ENCODE peak calls at places on chromosomes 4 and X, in four cellular contexts. One of them, this sample, is unnamed.

GRCh38 chr4:147019061-147019460 is 73.4 kb upstream of the TTC29 start:
- DNase-seq in NCI-H2029: no peak
- DNase-seq in GM20000: peak
- DNase-seq in stimulated activated CD8-positive, alpha-beta memory T cell treated with anti-CD3 and anti-CD28 coated beads, Interleukin-7, amount 100 ng/mL, for 1 hour: peak
- DNase-seq in this sample: peak

GRCh38 chr4:139084425-139085093 is 69.0 kb downstream of the NOCT start:
- DNase-seq in stimulated activated CD8-positive, alpha-beta memory T cell treated with anti-CD3 and anti-CD28 coated beads, Interleukin-7, amount 100 ng/mL, for 1 hour: no peak
- DNase-seq in NCI-H2029: peak
- DNase-seq in GM20000: no peak
- DNase-seq in this sample: peak

GRCh38 chr4:152073738-152074137 is 312.9 kb upstream of the GATB start:
- DNase-seq in GM20000: no peak
- DNase-seq in NCI-H2029: no peak
- DNase-seq in stimulated activated CD8-positive, alpha-beta memory T cell treated with anti-CD3 and anti-CD28 coated beads, Interleukin-7, amount 100 ng/mL, for 1 hour: no peak
- DNase-seq in this sample: no peak

GRCh38 chr4:108030332-108030731 is 40.6 kb downstream of the HADH start:
- DNase-seq in GM20000: peak
- DNase-seq in stimulated activated CD8-positive, alpha-beta memory T cell treated with anti-CD3 and anti-CD28 coated beads, Interleukin-7, amount 100 ng/mL, for 1 hour: peak
- DNase-seq in NCI-H2029: no peak
- DNase-seq in this sample: peak

GRCh38 chrX:150476183-150476699 is 92.2 kb upstream of the MTM1 start:
- DNase-seq in GM20000: no peak
- DNase-seq in stimulated activated CD8-positive, alpha-beta memory T cell treated with anti-CD3 and anti-CD28 coated beads, Interleukin-7, amount 100 ng/mL, for 1 hour: no peak
- DNase-seq in NCI-H2029: peak
- DNase-seq in this sample: no peak

GRCh38 chr4:77797239-77797638 is 21.9 kb downstream of the CNOT6L start:
- DNase-seq in GM20000: no peak
- DNase-seq in stimulated activated CD8-positive, alpha-beta memory T cell treated with anti-CD3 and anti-CD28 coated beads, Interleukin-7, amount 100 ng/mL, for 1 hour: no peak
- DNase-seq in NCI-H2029: no peak
- DNase-seq in this sample: no peak

GRCh38 chr4:88866862-88867550 is 169.4 kb upstream of the NAP1L5 start:
- DNase-seq in stimulated activated CD8-positive, alpha-beta memory T cell treated with anti-CD3 and anti-CD28 coated beads, Interleukin-7, amount 100 ng/mL, for 1 hour: no peak
- DNase-seq in NCI-H2029: peak
- DNase-seq in GM20000: no peak
- DNase-seq in this sample: peak

GRCh38 chr4:103443324-103443723 is 245.2 kb upstream of the CENPE start:
- DNase-seq in stimulated activated CD8-positive, alpha-beta memory T cell treated with anti-CD3 and anti-CD28 coated beads, Interleukin-7, amount 100 ng/mL, for 1 hour: no peak
- DNase-seq in GM20000: no peak
- DNase-seq in NCI-H2029: peak
- DNase-seq in this sample: no peak

GRCh38 chr4:45471335-45471734 is 652.5 kb downstream of the GABRG1 start:
- DNase-seq in GM20000: no peak
- DNase-seq in NCI-H2029: no peak
- DNase-seq in stimulated activated CD8-positive, alpha-beta memory T cell treated with anti-CD3 and anti-CD28 coated beads, Interleukin-7, amount 100 ng/mL, for 1 hour: no peak
- DNase-seq in this sample: no peak

GRCh38 chr4:5883916-5884315 is 9.0 kb downstream of the CRMP1 start:
- DNase-seq in NCI-H2029: peak
- DNase-seq in GM20000: no peak
- DNase-seq in stimulated activated CD8-positive, alpha-beta memory T cell treated with anti-CD3 and anti-CD28 coated beads, Interleukin-7, amount 100 ng/mL, for 1 hour: no peak
- DNase-seq in this sample: no peak

GRCh38 chr4:141391771-141392170 is 171.1 kb downstream of the ZNF330 start:
- DNase-seq in GM20000: no peak
- DNase-seq in NCI-H2029: peak
- DNase-seq in stimulated activated CD8-positive, alpha-beta memory T cell treated with anti-CD3 and anti-CD28 coated beads, Interleukin-7, amount 100 ng/mL, for 1 hour: no peak
- DNase-seq in this sample: peak

GRCh38 chr4:24471623-24472510 is 112.5 kb downstream of the DHX15 start:
- DNase-seq in NCI-H2029: no peak
- DNase-seq in GM20000: peak
- DNase-seq in stimulated activated CD8-positive, alpha-beta memory T cell treated with anti-CD3 and anti-CD28 coated beads, Interleukin-7, amount 100 ng/mL, for 1 hour: no peak
- DNase-seq in this sample: no peak

GRCh38 chr4:38326499-38326898 is 337.5 kb upstream of the KLF3 start:
- DNase-seq in GM20000: no peak
- DNase-seq in stimulated activated CD8-positive, alpha-beta memory T cell treated with anti-CD3 and anti-CD28 coated beads, Interleukin-7, amount 100 ng/mL, for 1 hour: no peak
- DNase-seq in NCI-H2029: no peak
- DNase-seq in this sample: no peak

GRCh38 chr4:156931267-156931666 is 40.3 kb downstream of the PDGFC start:
- DNase-seq in stimulated activated CD8-positive, alpha-beta memory T cell treated with anti-CD3 and anti-CD28 coated beads, Interleukin-7, amount 100 ng/mL, for 1 hour: no peak
- DNase-seq in GM20000: no peak
- DNase-seq in NCI-H2029: no peak
- DNase-seq in this sample: no peak

GRCh38 chr4:109703664-109704351 is 563 bp upstream of the CASP6 start:
- DNase-seq in GM20000: no peak
- DNase-seq in NCI-H2029: no peak
- DNase-seq in stimulated activated CD8-positive, alpha-beta memory T cell treated with anti-CD3 and anti-CD28 coated beads, Interleukin-7, amount 100 ng/mL, for 1 hour: no peak
- DNase-seq in this sample: no peak

GRCh38 chrX:128699716-128700285 is 647.6 kb upstream of the ACTRT1 start:
- DNase-seq in GM20000: no peak
- DNase-seq in stimulated activated CD8-positive, alpha-beta memory T cell treated with anti-CD3 and anti-CD28 coated beads, Interleukin-7, amount 100 ng/mL, for 1 hour: no peak
- DNase-seq in NCI-H2029: no peak
- DNase-seq in this sample: no peak

GRCh38 chrX:119826399-119826959 is 26.3 kb downstream of the UPF3B start:
- DNase-seq in stimulated activated CD8-positive, alpha-beta memory T cell treated with anti-CD3 and anti-CD28 coated beads, Interleukin-7, amount 100 ng/mL, for 1 hour: no peak
- DNase-seq in GM20000: no peak
- DNase-seq in NCI-H2029: no peak
- DNase-seq in this sample: no peak

GRCh38 chrX:19334945-19335626 is 8.6 kb upstream of the PDHA1 start:
- DNase-seq in NCI-H2029: no peak
- DNase-seq in GM20000: peak
- DNase-seq in stimulated activated CD8-positive, alpha-beta memory T cell treated with anti-CD3 and anti-CD28 coated beads, Interleukin-7, amount 100 ng/mL, for 1 hour: no peak
- DNase-seq in this sample: peak

GRCh38 chr4:2535386-2536192 is 858 bp upstream of the FAM193A start:
- DNase-seq in GM20000: peak
- DNase-seq in stimulated activated CD8-positive, alpha-beta memory T cell treated with anti-CD3 and anti-CD28 coated beads, Interleukin-7, amount 100 ng/mL, for 1 hour: peak
- DNase-seq in NCI-H2029: no peak
- DNase-seq in this sample: no peak

GRCh38 chr4:153270361-153270760 is 66.1 kb downstream of the TRIM2 start:
- DNase-seq in GM20000: no peak
- DNase-seq in NCI-H2029: no peak
- DNase-seq in stimulated activated CD8-positive, alpha-beta memory T cell treated with anti-CD3 and anti-CD28 coated beads, Interleukin-7, amount 100 ng/mL, for 1 hour: no peak
- DNase-seq in this sample: no peak

GRCh38 chrX:70664726-70665125 is 220.1 kb downstream of the DLG3 start:
- DNase-seq in GM20000: peak
- DNase-seq in NCI-H2029: peak
- DNase-seq in stimulated activated CD8-positive, alpha-beta memory T cell treated with anti-CD3 and anti-CD28 coated beads, Interleukin-7, amount 100 ng/mL, for 1 hour: no peak
- DNase-seq in this sample: peak

GRCh38 chrX:73262991-73263390 is 48.3 kb upstream of the NAP1L2 start:
- DNase-seq in GM20000: no peak
- DNase-seq in stimulated activated CD8-positive, alpha-beta memory T cell treated with anti-CD3 and anti-CD28 coated beads, Interleukin-7, amount 100 ng/mL, for 1 hour: no peak
- DNase-seq in NCI-H2029: no peak
- DNase-seq in this sample: no peak

This sample was measured in SHP77 treated with DMSO at 0.1 percent for 48 hours.